ENCODE peak calls at places on chromosomes 3 and 15, in seven cellular contexts. E, U, F, W, O, S and D are unnamed samples.

GRCh38 chr3:153160451-153161137 is 1.4 kb upstream of the RAP2B start:
- DNase-seq in E (peak), U (peak), F (peak), W (peak), O (peak), S (no peak), D (peak)

GRCh38 chr15:64127521-64128275 is 23.8 kb upstream of the SNX22 start:
- DNase-seq in E (no peak), U (peak), F (no peak), W (no peak), O (no peak), S (no peak), D (no peak)

GRCh38 chr3:52221141-52221562 is 4.3 kb downstream of the TLR9 start:
- DNase-seq in E (no peak), U (no peak), F (no peak), W (no peak), O (no peak), S (no peak), D (no peak)

GRCh38 chr3:16085884-16086608 is 88.4 kb upstream of the GALNT15 start:
- DNase-seq in E (no peak), U (no peak), F (peak), W (no peak), O (no peak), S (no peak), D (no peak)

GRCh38 chr15:46411900-46412299 is 777.1 kb downstream of the SQOR start:
- DNase-seq in E (no peak), U (no peak), F (no peak), W (no peak), O (no peak), S (no peak), D (no peak)

GRCh38 chr3:44108481-44108880 is 133.2 kb upstream of the TOPAZ1 start:
- DNase-seq in E (no peak), U (no peak), F (no peak), W (no peak), O (no peak), S (no peak), D (no peak)

GRCh38 chr3:128426128-128426921 is 40.4 kb downstream of the DNAJB8 start:
- DNase-seq in E (peak), U (peak), F (peak), W (peak), O (peak), S (no peak), D (peak)

GRCh38 chr3:157128771-157129671 is 30.9 kb downstream of the CCNL1 start:
- DNase-seq in E (no peak), U (peak), F (peak), W (no peak), O (peak), S (no peak), D (no peak)

GRCh38 chr3:48068886-48069285 is 52.7 kb upstream of the MAP4 start:
- DNase-seq in E (no peak), U (no peak), F (no peak), W (no peak), O (no peak), S (no peak), D (no peak)

GRCh38 chr3:158846803-158847465 is 45.1 kb downstream of the MFSD1 start:
- DNase-seq in E (no peak), U (no peak), F (no peak), W (no peak), O (no peak), S (no peak), D (peak)

GRCh38 chr3:43638594-43639447 is 17.0 kb upstream of the ANO10 start:
- DNase-seq in E (no peak), U (peak), F (peak), W (peak), O (peak), S (no peak), D (peak)

GRCh38 chr15:101381671-101382212 is 86.7 kb upstream of the SNRPA1 start:
- DNase-seq in E (no peak), U (no peak), F (no peak), W (no peak), O (no peak), S (no peak), D (no peak)

GRCh38 chr3:149374391-149374790 is 3.1 kb downstream of the TM4SF1 start:
- DNase-seq in E (no peak), U (no peak), F (peak), W (no peak), O (no peak), S (no peak), D (no peak)

GRCh38 chr3:141663993-141664392 is 74.1 kb upstream of the RNF7 start:
- DNase-seq in E (no peak), U (no peak), F (peak), W (no peak), O (peak), S (no peak), D (no peak)

GRCh38 chr15:64354683-64355558 is 1.1 kb downstream of the CSNK1G1 start:
- DNase-seq in E (no peak), U (no peak), F (no peak), W (peak), O (no peak), S (no peak), D (peak)

GRCh38 chr3:108420926-108421325 is 89.5 kb downstream of the MYH15 start:
- DNase-seq in E (no peak), U (no peak), F (peak), W (no peak), O (no peak), S (no peak), D (peak)

GRCh38 chr3:190809351-190809750 is 53.1 kb downstream of the GMNC start:
- DNase-seq in E (no peak), U (no peak), F (no peak), W (no peak), O (no peak), S (no peak), D (no peak)

GRCh38 chr15:48177383-48177874 is 666 bp downstream of the MYEF2 start:
- DNase-seq in E (no peak), U (no peak), F (peak), W (no peak), O (no peak), S (no peak), D (no peak)

GRCh38 chr15:63504979-63505841 is 817 bp downstream of the USP3 start:
- DNase-seq in E (peak), U (peak), F (peak), W (peak), O (peak), S (no peak), D (peak)

GRCh38 chr15:86164222-86164898 is 84.7 kb downstream of the AGBL1 start:
- DNase-seq in E (no peak), U (no peak), F (no peak), W (no peak), O (no peak), S (no peak), D (no peak)

GRCh38 chr3:65412591-65412990 is 626.1 kb downstream of the MAGI1 start:
- DNase-seq in E (no peak), U (no peak), F (no peak), W (no peak), O (peak), S (no peak), D (no peak)

GRCh38 chr3:64082917-64083587 is 59.8 kb upstream of the PSMD6 start:
- DNase-seq in E (no peak), U (no peak), F (no peak), W (no peak), O (no peak), S (no peak), D (no peak)

GRCh38 chr3:158532099-158532734 is 38.8 kb upstream of the MLF1 start:
- DNase-seq in E (no peak), U (no peak), F (peak), W (peak), O (peak), S (no peak), D (peak)

GRCh38 chr15:26294062-26294689 is 431.0 kb upstream of the ATP10A start:
- DNase-seq in E (no peak), U (no peak), F (no peak), W (no peak), O (peak), S (peak), D (no peak)

GRCh38 chr15:89749951-89750559 is 994 bp downstream of the MESP1 start:
- DNase-seq in E (no peak), U (no peak), F (no peak), W (no peak), O (peak), S (no peak), D (no peak)

GRCh38 chr15:68328485-68328884 is 50.9 kb downstream of the FEM1B start:
- DNase-seq in E (no peak), U (no peak), F (no peak), W (no peak), O (no peak), S (no peak), D (no peak)

GRCh38 chr3:183542355-183542754 is 13.2 kb downstream of the KLHL6 start:
- DNase-seq in E (no peak), U (no peak), F (no peak), W (no peak), O (no peak), S (no peak), D (no peak)

GRCh38 chr3:194536883-194537637 is 50.3 kb upstream of the ATP13A3 start:
- DNase-seq in E (no peak), U (no peak), F (peak), W (no peak), O (no peak), S (no peak), D (no peak)

GRCh38 chr3:42451116-42451515 is 40.7 kb upstream of the LYZL4 start:
- DNase-seq in E (no peak), U (no peak), F (no peak), W (no peak), O (no peak), S (no peak), D (no peak)

GRCh38 chr15:36601497-36601932 is 22.1 kb downstream of the CDIN1 start:
- DNase-seq in E (no peak), U (no peak), F (peak), W (no peak), O (no peak), S (no peak), D (no peak)

GRCh38 chr15:75061272-75061671 is 37.9 kb downstream of the PPCDC start:
- DNase-seq in E (no peak), U (no peak), F (peak), W (peak), O (no peak), S (no peak), D (peak)

GRCh38 chr15:70401709-70402108 is 304.0 kb upstream of the TLE3 start:
- DNase-seq in E (no peak), U (no peak), F (no peak), W (no peak), O (no peak), S (no peak), D (no peak)

GRCh38 chr15:46442196-46442595 is 807.4 kb downstream of the SQOR start:
- DNase-seq in E (no peak), U (no peak), F (no peak), W (no peak), O (no peak), S (no peak), D (no peak)

GRCh38 chr3:147120029-147120428 is 286.3 kb downstream of the ZIC4 start:
- DNase-seq in E (no peak), U (no peak), F (peak), W (no peak), O (no peak), S (no peak), D (peak)

GRCh38 chr3:48474619-48475018 is 28.1 kb downstream of the ATRIP start:
- DNase-seq in E (no peak), U (no peak), F (no peak), W (no peak), O (peak), S (peak), D (no peak)

GRCh38 chr3:179957264-179957845 is 79.4 kb downstream of the PEX5L start:
- DNase-seq in E (no peak), U (no peak), F (no peak), W (no peak), O (no peak), S (no peak), D (no peak)